ENCODE peak calls at places on chromosomes 6 and 20, in four cellular contexts. C is body of pancreas, S is tibial nerve, W is A549. G is an unnamed sample.

GRCh38 chr20:37007898-37008649 is 56.6 kb upstream of the SAMHD1 start:
- DNase-seq in C (peak; percentile 4), S (no peak), W (peak; percentile 45), G (no peak)

GRCh38 chr20:46787986-46788762 is 78.7 kb downstream of the SLC2A10 start:
- DNase-seq in C (no peak), S (no peak), W (no peak), G (no peak)

GRCh38 chr6:156779206-156780116 is 2.3 kb downstream of the ARID1B start:
- DNase-seq in C (peak; percentile 50), S (peak; percentile 19), W (peak; percentile 40), G (peak; percentile 58)

GRCh38 chr20:59751075-59751711 is 146.9 kb downstream of the PHACTR3 start:
- DNase-seq in C (peak; percentile 64), S (peak; percentile 64), W (peak; percentile 68), G (peak; percentile 60)

GRCh38 chr6:96499781-96500180 is 21.8 kb upstream of the UFL1 start:
- DNase-seq in C (peak; percentile 3), S (no peak), W (no peak), G (no peak)

GRCh38 chr6:4313044-4313686 is 177.8 kb upstream of the ECI2 start:
- DNase-seq in C (peak; percentile 53), S (no peak), W (peak; percentile 82), G (no peak)

GRCh38 chr20:46494077-46494476 is 19.3 kb downstream of the ZNF334 start:
- DNase-seq in C (no peak), S (no peak), W (no peak), G (no peak)

GRCh38 chr6:157991067-157991432 is 9.4 kb downstream of the SYNJ2 start:
- DNase-seq in C (no peak), S (no peak), W (no peak), G (no peak)

GRCh38 chr20:52422574-52423463 is 231.2 kb upstream of the ZFP64 start:
- DNase-seq in C (no peak), S (no peak), W (no peak), G (no peak)

GRCh38 chr20:22160254-22160653 is 424.1 kb downstream of the FOXA2 start:
- DNase-seq in C (no peak), S (no peak), W (no peak), G (no peak)

GRCh38 chr6:111745186-111745585 is 128.1 kb downstream of the FYN start:
- DNase-seq in C (no peak), S (no peak), W (no peak), G (no peak)

GRCh38 chr6:56668158-56668557 is 25.5 kb upstream of the DST start:
- DNase-seq in C (no peak), S (no peak), W (no peak), G (no peak)

GRCh38 chr6:39361657-39362486 is 39.4 kb upstream of the KCNK16 start:
- DNase-seq in C (peak; percentile 72), S (peak; percentile 51), W (peak; percentile 51), G (peak; percentile 66)

GRCh38 chr6:90148867-90149266 is 147.8 kb downstream of the BACH2 start:
- DNase-seq in C (no peak), S (no peak), W (no peak), G (no peak)

GRCh38 chr6:56604186-56604585 is 38.5 kb downstream of the DST start:
- DNase-seq in C (no peak), S (no peak), W (no peak), G (no peak)

GRCh38 chr20:54189630-54190029 is 15.8 kb upstream of the CYP24A1 start:
- DNase-seq in C (no peak), S (no peak), W (no peak), G (no peak)

GRCh38 chr6:22149081-22149480 is 147.8 kb downstream of the PRL start:
- DNase-seq in C (no peak), S (no peak), W (no peak), G (no peak)

GRCh38 chr6:100099189-100100074 is 105.4 kb upstream of the MCHR2 start:
- DNase-seq in C (no peak), S (no peak), W (peak; percentile 20), G (no peak)

GRCh38 chr6:47524136-47524840 is 46.7 kb downstream of the CD2AP start:
- DNase-seq in C (no peak), S (no peak), W (no peak), G (no peak)

GRCh38 chr20:64065973-64066341 is 3.0 kb downstream of the TCEA2 start:
- DNase-seq in C (no peak), S (no peak), W (peak; percentile 61), G (no peak)

GRCh38 chr6:29757701-29758293 is 34.6 kb downstream of the HLA-F start:
- DNase-seq in C (no peak), S (no peak), W (no peak), G (no peak)

GRCh38 chr6:11392778-11393507 is 144.6 kb upstream of the TMEM170B start:
- DNase-seq in C (peak; percentile 46), S (peak; percentile 41), W (peak; percentile 80), G (peak; percentile 53)

GRCh38 chr20:12337601-12338000 is 419.9 kb downstream of the BTBD3 start:
- DNase-seq in C (no peak), S (no peak), W (no peak), G (no peak)

GRCh38 chr6:26032387-26033131 is 54.7 kb upstream of the HFE start:
- DNase-seq in C (no peak), S (no peak), W (peak; percentile 73), G (no peak)

GRCh38 chr6:17988422-17988944 is 1.0 kb upstream of the KIF13A start:
- DNase-seq in C (no peak), S (no peak), W (no peak), G (no peak)

GRCh38 chr6:17985934-17986655 is 1.3 kb downstream of the KIF13A start:
- DNase-seq in C (no peak), S (no peak), W (no peak), G (no peak)

GRCh38 chr6:17984822-17985660 is 2.4 kb downstream of the KIF13A start:
- DNase-seq in C (no peak), S (no peak), W (no peak), G (no peak)

GRCh38 chr6:17986656-17987575 is 519 bp downstream of the KIF13A start:
- DNase-seq in C (peak; percentile 60), S (peak; percentile 56), W (peak; percentile 47), G (peak; percentile 52)

DNA sequence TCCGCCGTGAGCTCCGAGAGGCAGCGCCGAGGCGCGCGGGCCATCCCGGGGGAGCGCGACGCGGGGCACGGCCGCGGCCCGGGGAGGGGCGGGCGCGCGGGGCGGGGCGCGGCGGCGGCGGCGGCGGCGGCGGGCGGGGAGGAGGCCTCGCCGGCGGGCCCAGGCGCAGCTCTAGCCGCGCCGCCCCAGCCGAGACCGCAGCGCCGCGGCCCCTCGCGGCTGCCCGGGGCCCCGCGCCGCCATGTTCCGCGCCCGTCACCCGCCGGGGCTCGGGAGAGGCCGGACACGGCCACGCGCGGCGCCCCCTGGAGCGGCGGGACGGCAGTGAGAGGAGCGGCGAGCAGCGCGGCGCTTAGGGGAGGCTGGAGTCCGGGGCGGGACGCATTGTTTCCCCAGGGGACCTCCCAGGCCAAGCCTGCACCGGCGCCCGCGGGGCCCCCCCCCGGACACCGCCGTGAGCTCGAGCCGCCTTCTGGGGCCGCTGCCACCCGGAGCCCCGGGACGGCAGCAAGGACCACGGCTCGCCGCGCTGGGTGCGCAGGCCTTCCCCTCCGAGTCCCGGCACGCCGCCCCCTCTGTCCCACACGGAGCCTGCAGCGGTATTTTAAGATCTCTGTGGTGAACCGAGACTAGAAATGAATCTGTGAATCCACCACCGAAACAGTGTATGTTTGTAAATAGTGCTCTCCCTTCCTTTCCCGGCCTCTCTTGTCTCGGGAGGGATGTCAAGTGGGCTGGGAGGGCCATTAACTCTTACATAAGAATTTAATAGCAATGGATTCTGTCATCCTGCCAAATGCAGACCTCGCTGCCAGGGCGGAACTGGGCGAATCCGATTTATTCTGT is at the start of gene KIF13A:
- DNase-seq in C (peak; percentile 72), S (peak; percentile 61), W (peak; percentile 49), G (peak; percentile 58)
- TF ChIP-seq POLR2A in C (peak; percentile 67), S (no peak), W (no peak), G (no peak)

DNA sequence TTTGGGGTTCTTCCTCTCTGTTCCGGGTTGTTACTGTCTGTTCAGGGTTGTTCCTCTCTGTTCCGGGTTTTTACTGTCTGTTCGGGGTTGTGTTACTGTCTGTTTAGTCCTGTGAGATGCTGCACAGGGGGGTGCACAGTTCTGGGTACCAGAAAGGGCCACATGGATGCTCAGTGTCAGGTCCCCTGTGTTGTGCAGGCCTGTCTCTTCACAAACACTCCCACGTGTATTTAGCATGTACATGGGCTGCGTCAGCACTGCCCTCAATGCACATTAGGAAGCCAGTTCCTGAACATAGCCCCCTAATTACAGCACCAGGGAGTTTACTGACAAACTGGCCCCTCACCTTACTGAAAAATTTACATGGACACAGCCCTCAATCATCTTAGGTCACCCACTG is 118.5 kb downstream of the DLL1 start:
- DNase-seq in C (peak; percentile 0), S (no peak), W (no peak), G (no peak)
- TF ChIP-seq POLR2A in C (no peak), S (no peak), W (no peak), G (no peak)

DNA sequence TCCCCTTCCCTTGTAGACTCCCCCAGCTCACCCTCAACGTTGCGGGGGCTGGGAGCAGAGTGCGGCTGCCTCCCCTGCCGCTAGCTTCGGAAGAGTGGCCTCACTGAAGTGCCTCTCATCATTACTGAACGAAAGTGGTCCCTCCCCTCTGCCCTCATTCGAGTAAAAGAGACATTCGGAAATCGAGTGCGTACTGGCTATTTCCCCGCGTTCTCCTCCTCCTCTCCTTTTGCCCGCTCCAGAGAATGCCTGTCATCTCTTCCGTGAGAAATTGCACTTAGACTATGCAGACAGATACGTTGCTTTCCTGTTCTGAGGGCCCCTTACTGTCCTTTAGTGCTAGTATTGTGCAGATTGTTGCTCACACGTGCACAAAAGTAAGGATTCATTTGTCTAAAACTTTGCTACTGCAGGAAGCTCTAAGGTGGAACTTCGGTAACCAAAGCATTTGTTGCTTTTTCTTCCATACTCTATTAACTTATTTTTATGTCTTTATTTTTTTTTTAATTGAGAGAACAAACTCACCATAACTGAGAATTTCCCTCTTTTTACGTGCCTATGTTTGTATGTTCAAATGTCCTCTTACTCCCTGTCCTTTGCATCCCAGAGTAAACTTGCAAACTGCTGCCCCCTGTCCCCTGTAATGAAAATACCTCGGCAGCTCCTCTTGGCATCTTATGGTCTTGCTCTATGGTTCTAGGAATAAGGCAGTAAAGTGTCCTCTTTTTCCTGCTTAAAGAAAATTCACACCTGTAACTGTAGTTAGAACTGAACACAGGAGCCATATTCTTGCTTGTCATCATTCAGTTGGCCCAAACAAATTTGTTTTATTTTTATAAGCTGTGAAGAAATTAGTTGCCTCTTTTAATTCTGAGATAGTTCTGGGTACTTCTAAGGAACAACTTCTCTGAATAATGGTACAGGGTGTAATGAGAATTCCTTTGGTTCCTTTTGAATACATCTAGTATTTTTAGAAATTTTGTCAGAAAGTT is 1.1 kb downstream of the MAP3K4 start:
- DNase-seq in C (peak; percentile 65), S (peak; percentile 56), W (peak; percentile 67), G (peak; percentile 35)
- TF ChIP-seq POLR2A in C (no peak), S (no peak), W (no peak), G (no peak)

GRCh38 chr20:1357921-1358671 is 29.2 kb upstream of the SDCBP2 start:
- DNase-seq in C (no peak), S (no peak), W (no peak), G (no peak)
- TF ChIP-seq POLR2A in C (no peak), S (no peak), W (no peak), G (no peak)

DNA sequence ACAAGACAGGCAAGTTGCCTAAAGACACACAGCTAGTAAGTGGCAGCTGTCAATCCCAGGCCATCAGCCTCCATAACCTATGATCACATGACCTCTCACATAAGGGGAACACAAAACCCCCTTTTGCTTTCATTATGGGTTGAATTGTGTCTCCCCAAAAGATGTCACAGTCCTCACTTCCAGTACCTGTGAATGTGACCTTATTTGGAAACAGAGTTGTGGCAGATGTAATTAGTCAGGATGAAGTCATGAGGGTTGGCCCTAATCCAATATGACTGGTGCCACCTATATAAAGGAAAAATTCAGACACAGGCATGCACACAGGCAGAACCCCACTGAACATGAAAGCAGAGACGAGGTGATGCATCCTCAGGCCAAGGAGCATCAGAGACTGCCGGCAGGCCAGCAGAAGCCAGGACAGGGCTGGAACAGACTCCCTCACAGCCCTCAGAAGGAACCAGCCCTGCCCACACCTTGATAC is 33.6 kb downstream of the GFOD1 start:
- DNase-seq in C (no peak), S (no peak), W (peak; percentile 46), G (no peak)
- TF ChIP-seq POLR2A in C (no peak), S (no peak), W (no peak), G (no peak)

G was measured in stomach.